ENCODE peak calls at places on chromosomes 12 and 14, in six cellular contexts. X is fibroblast of lung, V is HCT116, K is IMR-90, B is H1, W is mammary epithelial cell. H is an unnamed sample.

GRCh38 chr12:9940370-9940769 is 8.2 kb upstream of the CLEC2A start:
- DNase-seq in X (no peak), W (no peak), B (no peak), K (peak; percentile 5), V (no peak), H (peak; percentile 38)

GRCh38 chr12:39723831-39724230 is 104.2 kb upstream of the ABCD2 start:
- DNase-seq in V (no peak), K (no peak), X (peak; percentile 45), W (peak; percentile 64), B (no peak), H (peak; percentile 66)

GRCh38 chr12:56947633-56948535 is 9.5 kb downstream of the RDH16 start:
- DNase-seq in X (peak; percentile 2), B (peak; percentile 37), V (peak; percentile 8), K (no peak), W (no peak), H (no peak)

GRCh38 chr14:103858063-103858820 is 10.9 kb upstream of the PPP1R13B start:
- DNase-seq in X (no peak), V (no peak), K (no peak), B (no peak), W (no peak), H (peak; percentile 69)

GRCh38 chr14:24145700-24146621 is at the start of gene PSME2:
- DNase-seq in W (no peak), V (no peak), B (no peak), X (peak; percentile 75), K (peak; percentile 80), H (peak; percentile 86)

GRCh38 chr12:2149091-2149490 is 96.3 kb downstream of the CACNA1C start:
- DNase-seq in W (no peak), B (no peak), X (no peak), K (peak; percentile 9), V (no peak), H (peak; percentile 68)

GRCh38 chr14:81400202-81400678 is at the start of gene STON2:
- DNase-seq in V (peak; percentile 54), K (no peak), X (peak; percentile 70), W (peak; percentile 98), B (no peak), H (peak; percentile 57)

GRCh38 chr12:8823565-8824300 is 1.3 kb downstream of the A2ML1 start:
- DNase-seq in B (peak; percentile 84), W (no peak), K (peak; percentile 12), X (peak; percentile 33), V (peak; percentile 6), H (no peak)

GRCh38 chr12:51699219-51699618 is 108.2 kb downstream of the SCN8A start:
- DNase-seq in V (no peak), K (no peak), B (no peak), X (no peak), W (no peak), H (no peak)

GRCh38 chr14:77490347-77490986 is 8.1 kb downstream of the ISM2 start:
- DNase-seq in K (no peak), V (no peak), W (no peak), X (no peak), B (no peak), H (no peak)

GRCh38 chr14:92925446-92925845 is 2.5 kb downstream of the CHGA start:
- DNase-seq in K (no peak), V (no peak), W (no peak), B (no peak), X (no peak), H (peak; percentile 80)

GRCh38 chr14:88166616-88167015 is 156.5 kb downstream of the KCNK10 start:
- DNase-seq in W (peak; percentile 59), B (no peak), V (no peak), X (peak; percentile 70), K (peak; percentile 11), H (no peak)

GRCh38 chr14:52879958-52880357 is 70.9 kb downstream of the FERMT2 start:
- DNase-seq in X (peak; percentile 82), K (peak; percentile 56), V (no peak), W (peak; percentile 18), B (no peak), H (no peak)

GRCh38 chr14:89357655-89358297 is 59.3 kb downstream of the FOXN3 start:
- DNase-seq in K (no peak), X (no peak), B (no peak), W (no peak), V (no peak), H (no peak)

GRCh38 chr14:95535226-95536021 is 574 bp downstream of the GLRX5 start:
- DNase-seq in X (no peak), V (no peak), B (no peak), W (no peak), K (no peak), H (peak; percentile 82)

GRCh38 chr12:91355150-91356006 is 172.8 kb upstream of the DCN start:
- DNase-seq in V (peak; percentile 69), W (peak; percentile 49), X (peak; percentile 52), B (peak; percentile 58), K (peak; percentile 80), H (peak; percentile 60)

GRCh38 chr12:89789862-89790261 is 81.2 kb upstream of the ATP2B1 start:
- DNase-seq in B (no peak), K (no peak), V (no peak), X (no peak), W (no peak), H (no peak)

GRCh38 chr14:97221572-97221971 is 424.4 kb downstream of the VRK1 start:
- DNase-seq in X (no peak), K (no peak), V (no peak), W (no peak), B (no peak), H (no peak)

GRCh38 chr14:97218336-97218712 is 421.1 kb downstream of the VRK1 start:
- DNase-seq in V (no peak), X (no peak), K (no peak), W (no peak), B (no peak), H (no peak)

GRCh38 chr14:97219356-97220017 is 422.3 kb downstream of the VRK1 start:
- DNase-seq in B (peak; percentile 50), V (no peak), K (no peak), W (no peak), X (no peak), H (no peak)

GRCh38 chr14:97217094-97217885 is 420.1 kb downstream of the VRK1 start:
- DNase-seq in V (no peak), B (no peak), X (no peak), K (no peak), W (no peak), H (peak; percentile 54)

DNA sequence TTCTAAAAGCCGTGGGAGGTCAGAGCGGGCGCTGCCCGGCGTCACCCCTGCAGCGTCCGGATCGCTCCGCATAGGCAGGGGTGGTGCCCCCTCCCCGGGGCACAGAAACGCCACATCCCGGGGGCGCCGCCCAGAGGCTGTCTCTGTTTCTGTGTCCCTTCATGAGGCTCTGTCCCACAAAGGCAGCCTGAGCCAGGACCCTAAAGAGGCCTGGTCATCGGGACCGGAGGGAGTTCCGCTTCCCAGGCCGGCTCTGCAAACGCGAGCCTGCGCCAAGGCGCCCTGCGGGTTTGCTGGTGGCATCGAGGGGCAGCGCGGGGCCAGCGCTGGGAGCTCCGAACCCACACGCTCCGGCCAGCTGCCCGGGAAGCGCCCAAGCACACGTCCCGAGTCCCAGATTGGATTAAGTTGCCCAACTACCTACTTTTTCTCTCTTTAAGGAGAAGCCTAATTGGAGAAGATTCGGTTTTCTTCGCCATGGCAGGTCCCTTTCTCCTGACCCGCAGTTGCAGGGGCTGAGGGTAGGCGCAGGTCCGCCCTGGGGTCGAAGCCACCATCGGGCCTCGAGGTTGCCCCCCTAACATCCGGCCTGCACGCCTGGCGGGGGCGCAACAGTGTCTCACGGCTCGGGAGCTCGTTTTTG is 421.7 kb downstream of the VRK1 start:
- DNase-seq in W (no peak), X (peak; percentile 9), B (peak; percentile 78), K (no peak), V (no peak), H (peak; percentile 71)
- TF ChIP-seq CTCF in W (no peak), X (no peak), B (peak; percentile 26), K (no peak), V (no peak), H (no peak)

GRCh38 chr14:99194736-99195135 is 77.3 kb downstream of the BCL11B start:
- DNase-seq in V (no peak), K (no peak), W (no peak), B (no peak), X (no peak), H (no peak)
- H3K27ac ChIP-seq in V (no peak overlapping the region), K (no peak overlapping the region), W (no peak overlapping the region), B (no peak overlapping the region), X (no peak overlapping the region), H (no peak overlapping the region)

DNA sequence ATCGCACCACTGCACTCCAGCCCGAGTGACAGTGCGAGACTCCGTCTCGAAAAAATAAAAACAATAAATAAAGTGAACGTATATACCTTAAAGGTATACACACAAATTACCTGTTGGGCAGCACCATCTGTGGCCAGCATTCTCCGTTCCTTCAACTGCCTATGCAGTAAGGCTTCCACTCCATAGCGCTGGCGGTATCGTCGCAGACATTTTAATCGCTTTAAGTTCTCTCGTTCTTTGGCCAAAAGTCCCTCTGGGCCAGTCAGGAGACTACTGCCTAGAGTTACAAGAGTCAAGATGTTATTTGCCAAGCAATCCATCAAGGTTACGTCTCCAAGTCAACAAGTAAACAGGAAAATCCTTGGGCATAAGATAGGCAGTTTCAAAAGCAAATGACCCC is 13.0 kb downstream of the KANSL2 start:
- DNase-seq in B (no peak), V (no peak), K (no peak), X (no peak), W (no peak), H (no peak)
- H4K20me1 ChIP-seq in B (peaks cover 6% of the 10 kb centered on the region), V (peaks cover 8% of the 10 kb centered on the region), K (peaks cover 23% of the 10 kb centered on the region), X (no peaks in the 10 kb centered on the region), W (peaks cover 2% of the 10 kb centered on the region), H (peaks cover 18% of the 10 kb centered on the region)

GRCh38 chr12:3165311-3165931 is 88.2 kb downstream of the TSPAN9 start:
- DNase-seq in X (no peak), K (no peak), V (no peak), B (no peak), W (no peak), H (no peak)

GRCh38 chr12:3161861-3162260 is 84.7 kb downstream of the TSPAN9 start:
- DNase-seq in X (no peak), W (peak; percentile 28), V (no peak), B (no peak), K (no peak), H (no peak)

GRCh38 chr12:3168223-3168770 is 91.1 kb downstream of the TSPAN9 start:
- DNase-seq in B (no peak), K (no peak), V (no peak), X (no peak), W (peak; percentile 1), H (peak; percentile 72)

GRCh38 chr12:3167636-3168035 is 90.5 kb downstream of the TSPAN9 start:
- DNase-seq in B (no peak), W (no peak), V (no peak), X (no peak), K (no peak), H (no peak)

DNA sequence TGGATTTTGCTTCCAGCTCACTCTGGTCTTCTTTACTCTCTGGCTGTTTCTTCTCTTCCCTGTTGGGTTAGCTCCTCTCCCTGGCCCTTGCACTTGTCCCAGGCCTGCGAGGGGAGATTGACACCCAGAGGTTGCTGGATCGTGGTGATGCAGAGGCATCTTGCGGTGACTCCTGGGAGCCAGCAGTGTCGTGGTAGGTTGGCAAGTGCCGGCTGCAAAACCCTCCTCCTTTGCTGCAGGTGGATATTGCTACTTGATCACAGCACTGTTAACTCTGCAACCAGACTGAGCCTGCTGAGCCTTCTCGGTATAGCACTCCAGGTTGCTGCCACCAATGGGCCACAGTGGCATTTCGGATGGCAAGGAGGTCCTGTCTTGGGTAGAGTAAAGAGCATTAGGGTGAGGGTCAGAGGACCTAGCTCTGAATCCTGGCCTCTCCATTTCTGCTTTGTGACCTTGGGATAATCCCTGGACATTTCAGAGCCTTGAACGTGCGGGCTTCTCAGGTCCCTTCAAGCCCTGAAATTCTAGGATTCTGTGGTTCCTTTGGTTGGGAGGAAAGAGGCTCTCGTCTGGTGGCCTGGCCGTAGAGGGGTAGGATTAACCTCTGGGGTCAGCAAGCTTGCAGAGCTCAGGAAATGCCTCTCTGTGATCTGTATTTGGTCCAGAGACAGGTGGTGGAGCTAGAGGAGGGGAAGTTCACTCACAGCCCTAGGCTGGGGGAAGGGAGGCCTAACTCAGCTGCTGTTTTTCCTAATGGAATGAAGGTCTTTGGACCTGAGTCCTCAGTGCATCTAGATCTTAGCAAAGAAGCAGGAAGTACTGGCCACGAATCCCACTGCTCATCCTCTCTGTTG is 87.5 kb downstream of the TSPAN9 start:
- DNase-seq in X (no peak), W (no peak), V (no peak), K (peak; percentile 43), B (no peak), H (no peak)
- TF ChIP-seq CTCF in X (no peak), W (no peak), V (no peak), K (no peak), B (no peak), H (no peak)